ENCODE peak calls at places on chromosomes 12 and 14, in four cellular contexts. F is neural progenitor cell, M is PC-3, O is heart right ventricle. Q is an unnamed sample.

GRCh38 chr12:129049917-129050316 is 196.6 kb downstream of the GLT1D1 start:
- DNase-seq in F (peak), M (peak), O (no peak), Q (no peak)

GRCh38 chr12:22321620-22322019 is 12.9 kb downstream of the ST8SIA1 start:
- DNase-seq in F (peak), M (peak), O (no peak), Q (peak)

GRCh38 chr12:101642115-101643067 is 47.6 kb downstream of the MYBPC1 start:
- DNase-seq in F (peak), M (no peak), O (no peak), Q (peak)

GRCh38 chr12:111881712-111882111 is 39.7 kb downstream of the MAPKAPK5 start:
- DNase-seq in F (no peak), M (no peak), O (no peak), Q (no peak)

GRCh38 chr12:64752833-64753238 is 6.4 kb downstream of the GNS start:
- DNase-seq in F (no peak), M (peak), O (no peak), Q (no peak)

GRCh38 chr14:90697577-90698206 is 118.5 kb downstream of the TTC7B start:
- DNase-seq in F (peak), M (peak), O (peak), Q (peak)

GRCh38 chr12:51846911-51847829 is 1.3 kb downstream of the FIGNL2 start:
- DNase-seq in F (peak), M (no peak), O (peak), Q (no peak)

GRCh38 chr14:105495101-105495989 is 4.3 kb downstream of the TEDC1 start:
- DNase-seq in F (no peak), M (no peak), O (peak), Q (no peak)

GRCh38 chr14:55697358-55697985 is 117.5 kb downstream of the KTN1 start:
- DNase-seq in F (no peak), M (no peak), O (no peak), Q (no peak)

GRCh38 chr12:94795053-94795452 is 144.7 kb upstream of the TMCC3 start:
- DNase-seq in F (no peak), M (no peak), O (no peak), Q (no peak)

GRCh38 chr12:34598851-34599529 is 576.7 kb downstream of the ALG10 start:
- DNase-seq in F (no peak), M (no peak), O (peak), Q (no peak)

GRCh38 chr14:89165189-89165809 is 251.7 kb downstream of the FOXN3 start:
- DNase-seq in F (no peak), M (no peak), O (no peak), Q (no peak)

GRCh38 chr14:93002851-93003298 is 79.9 kb downstream of the CHGA start:
- DNase-seq in F (no peak), M (no peak), O (peak), Q (no peak)

GRCh38 chr12:131250028-131250950 is 296.6 kb downstream of the ADGRD1 start:
- DNase-seq in F (no peak), M (no peak), O (no peak), Q (no peak)

GRCh38 chr14:68312884-68313725 is 479.8 kb downstream of the ZFP36L1 start:
- DNase-seq in F (peak), M (no peak), O (no peak), Q (no peak)

GRCh38 chr14:44385906-44386305 is 121.2 kb downstream of the FSCB start:
- DNase-seq in F (no peak), M (no peak), O (no peak), Q (no peak)

GRCh38 chr14:105334383-105335230 is 20.1 kb downstream of the PACS2 start:
- DNase-seq in F (no peak), M (no peak), O (no peak), Q (peak)

GRCh38 chr14:91108941-91109611 is 4.8 kb upstream of the DGLUCY start:
- DNase-seq in F (no peak), M (peak), O (no peak), Q (peak)

GRCh38 chr14:105085766-105086165 is 20.5 kb upstream of the GPR132 start:
- DNase-seq in F (no peak), M (no peak), O (no peak), Q (no peak)

GRCh38 chr14:40074169-40074568 is 641.9 kb upstream of the FBXO33 start:
- DNase-seq in F (no peak), M (no peak), O (no peak), Q (no peak)

GRCh38 chr12:29818925-29819324 is 35.2 kb upstream of the TMTC1 start:
- DNase-seq in F (no peak), M (no peak), O (peak), Q (no peak)

GRCh38 chr14:104724407-104724980 is 465 bp downstream of the ADSS1 start:
- DNase-seq in F (no peak), M (no peak), O (peak), Q (no peak)

GRCh38 chr14:71011479-71011878 is 104.2 kb downstream of the PCNX1 start:
- DNase-seq in F (no peak), M (peak), O (no peak), Q (no peak)

GRCh38 chr14:52061380-52061779 is 7.5 kb downstream of the NID2 start:
- DNase-seq in F (no peak), M (no peak), O (peak), Q (no peak)

GRCh38 chr14:74402264-74403251 is 23.5 kb downstream of the SYNDIG1L start:
- DNase-seq in F (no peak), M (no peak), O (no peak), Q (no peak)
- H3K4me3 ChIP-seq in F (no peak), M (no peak), O (no peak), Q (no peak)

DNA sequence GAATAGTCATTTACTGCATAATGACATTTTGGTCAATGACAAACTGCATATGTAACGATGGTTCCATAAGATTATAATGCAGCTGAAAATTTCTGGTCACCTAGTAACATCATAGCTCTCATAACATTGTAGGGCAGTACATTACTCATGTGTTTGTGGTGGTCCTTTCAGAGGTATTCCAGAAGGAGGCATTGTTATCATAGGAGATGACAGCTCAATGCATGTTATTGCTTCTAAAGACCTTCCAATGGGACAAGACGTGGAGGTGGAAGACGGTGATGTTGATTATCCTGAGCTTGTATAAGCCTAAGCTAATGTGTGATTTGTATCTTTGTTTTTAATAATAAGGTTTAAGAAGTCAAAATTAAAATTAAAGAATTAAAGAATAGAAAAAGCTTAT is 43.8 kb upstream of the TSPAN11 start:
- DNase-seq in F (no peak), M (no peak), O (no peak), Q (no peak)
- TF ChIP-seq CTCF in F (no peak), M (no peak), O (peak), Q (no peak)

GRCh38 chr12:99984271-99985128 is at the start of gene ANKS1B:
- DNase-seq in F (peak), M (peak), O (peak), Q (peak)
- H3K4me3 ChIP-seq in F (peak), M (peak), O (peak), Q (peak)

GRCh38 chr14:25038044-25038668 is 11.8 kb downstream of the STXBP6 start:
- DNase-seq in F (no peak), M (no peak), O (no peak), Q (no peak)

GRCh38 chr14:25037032-25037431 is 12.9 kb downstream of the STXBP6 start:
- DNase-seq in F (no peak), M (no peak), O (no peak), Q (no peak)

GRCh38 chr14:25032092-25032784 is 17.7 kb downstream of the STXBP6 start:
- DNase-seq in F (no peak), M (no peak), O (no peak), Q (no peak)

GRCh38 chr14:25033358-25033757 is 16.6 kb downstream of the STXBP6 start:
- DNase-seq in F (no peak), M (no peak), O (no peak), Q (no peak)

DNA sequence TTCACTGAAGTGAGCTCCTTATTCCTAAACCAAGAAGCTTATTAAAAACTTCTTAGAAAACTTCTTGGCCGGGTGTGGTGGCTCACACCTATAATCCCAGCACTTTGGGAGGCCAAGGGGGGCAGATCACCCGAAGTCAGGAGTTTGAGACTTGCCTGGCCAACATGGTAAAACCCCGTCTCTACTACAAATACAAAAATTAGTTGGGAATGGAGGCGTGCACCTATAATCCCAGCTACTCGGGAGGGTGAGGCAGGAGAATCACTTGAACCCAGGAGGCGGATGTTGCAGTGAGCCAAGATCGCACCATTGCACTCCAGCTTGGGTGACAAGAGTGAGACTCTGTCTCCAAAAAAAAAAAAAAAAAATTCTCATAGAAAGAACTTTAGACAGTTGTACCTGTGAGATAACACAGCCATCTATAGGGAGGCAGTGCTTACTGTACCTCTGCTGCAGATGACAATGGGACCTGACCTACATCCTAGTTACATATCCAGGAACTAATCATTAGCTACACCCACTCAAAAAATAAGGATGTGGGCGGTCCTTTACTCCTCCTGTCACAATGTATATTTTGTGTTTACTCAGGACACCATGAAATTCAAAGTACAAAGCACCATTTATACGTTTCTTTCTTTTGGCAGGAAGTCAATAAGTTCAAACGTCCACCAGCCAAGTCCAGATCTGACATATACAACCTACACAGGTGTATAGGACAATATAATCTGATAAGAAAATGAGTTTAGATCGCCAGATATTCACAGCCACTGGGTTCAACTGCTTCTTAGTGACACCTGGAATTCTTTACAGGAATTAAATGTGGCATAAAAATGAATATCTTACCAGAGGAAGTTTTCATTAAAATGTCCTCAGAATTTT is 14.9 kb downstream of the STXBP6 start:
- DNase-seq in F (no peak), M (no peak), O (no peak), Q (no peak)
- TF ChIP-seq CTCF in F (no peak), M (no peak), O (no peak), Q (no peak)

DNA sequence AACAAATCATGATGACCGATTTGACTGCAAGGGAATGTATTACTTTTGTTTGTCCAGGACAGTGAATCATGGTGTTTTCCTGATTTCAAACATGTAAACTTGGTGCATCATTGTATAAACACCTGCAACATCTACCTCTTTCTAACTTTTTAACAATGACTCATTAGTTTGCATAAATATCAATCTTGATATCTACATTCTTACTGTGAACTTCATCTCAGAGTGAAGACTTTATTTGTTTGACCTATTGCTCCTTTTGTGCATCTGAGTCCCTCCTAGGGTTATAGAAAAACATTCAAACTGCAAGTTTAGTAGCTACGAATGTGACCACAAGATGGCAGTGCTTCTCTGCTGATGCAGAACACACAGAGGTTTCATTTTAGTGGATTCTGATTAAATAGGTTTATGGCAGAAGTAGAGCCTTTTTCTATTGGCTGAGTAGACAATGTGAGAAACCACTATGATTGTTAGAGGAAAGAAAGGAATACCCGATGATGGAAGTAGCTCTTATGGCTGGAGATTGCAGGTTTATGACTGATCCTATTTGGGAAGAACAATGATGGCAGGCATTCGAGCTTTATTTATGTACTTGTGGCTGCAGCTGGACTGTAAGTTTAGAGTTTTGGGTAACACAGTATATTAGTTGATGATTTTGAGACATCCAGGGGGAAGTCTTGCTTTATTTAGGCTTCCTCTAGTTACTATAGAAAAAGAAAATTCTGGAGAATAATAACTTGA is 244.2 kb upstream of the OR4E1 start:
- DNase-seq in F (peak), M (peak), O (no peak), Q (peak)
- H3K4me3 ChIP-seq in F (no peak), M (peak), O (no peak), Q (no peak)

GRCh38 chr14:100105357-100106169 is 40.3 kb downstream of the EVL start:
- DNase-seq in F (no peak), M (no peak), O (no peak), Q (no peak)

GRCh38 chr14:100106260-100106659 is 41.0 kb downstream of the EVL start:
- DNase-seq in F (no peak), M (no peak), O (no peak), Q (no peak)

GRCh38 chr14:100103261-100104005 is 38.2 kb downstream of the EVL start:
- DNase-seq in F (no peak), M (no peak), O (no peak), Q (no peak)

GRCh38 chr14:100104006-100104352 is 38.8 kb downstream of the EVL start:
- DNase-seq in F (no peak), M (no peak), O (no peak), Q (no peak)

DNA sequence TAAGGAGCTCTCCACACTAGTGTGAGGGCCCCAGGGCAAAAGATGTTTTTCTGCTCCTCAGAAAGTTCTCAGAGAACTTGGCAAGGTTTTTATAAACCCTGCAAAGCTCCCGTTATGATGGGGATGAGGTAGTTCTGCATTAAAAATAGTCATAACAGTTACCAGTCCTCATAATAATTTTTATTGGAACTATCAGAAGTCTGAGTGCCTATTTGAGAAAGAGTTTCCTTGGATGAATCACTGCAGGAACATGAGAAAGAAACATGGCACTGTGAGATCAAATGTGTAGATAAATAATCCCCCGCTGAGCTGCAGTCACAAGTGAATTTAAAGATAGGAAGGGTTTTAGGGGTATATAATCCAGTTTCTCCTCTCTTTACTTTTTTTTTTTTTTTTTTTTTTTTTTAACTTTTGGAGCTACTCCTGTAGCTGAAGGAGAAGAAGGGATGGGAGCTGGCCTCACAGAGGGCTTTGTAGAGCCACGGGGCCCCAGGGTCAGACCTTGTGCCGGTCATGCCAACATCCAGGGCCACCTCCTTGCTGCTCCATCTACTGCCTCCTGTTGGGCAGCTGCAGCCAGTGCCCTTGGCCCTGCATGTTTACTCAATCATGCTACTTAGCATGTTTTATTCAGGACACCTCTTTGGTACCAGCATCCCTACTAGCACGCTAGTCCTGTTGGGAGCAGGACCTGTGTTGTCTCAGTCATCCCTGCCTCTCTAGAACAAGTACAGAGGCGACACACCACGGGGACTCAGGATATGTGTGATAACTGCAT is 39.5 kb downstream of the EVL start:
- DNase-seq in F (no peak), M (peak), O (no peak), Q (no peak)
- TF ChIP-seq CTCF in F (peak), M (no peak), O (no peak), Q (no peak)

DNA sequence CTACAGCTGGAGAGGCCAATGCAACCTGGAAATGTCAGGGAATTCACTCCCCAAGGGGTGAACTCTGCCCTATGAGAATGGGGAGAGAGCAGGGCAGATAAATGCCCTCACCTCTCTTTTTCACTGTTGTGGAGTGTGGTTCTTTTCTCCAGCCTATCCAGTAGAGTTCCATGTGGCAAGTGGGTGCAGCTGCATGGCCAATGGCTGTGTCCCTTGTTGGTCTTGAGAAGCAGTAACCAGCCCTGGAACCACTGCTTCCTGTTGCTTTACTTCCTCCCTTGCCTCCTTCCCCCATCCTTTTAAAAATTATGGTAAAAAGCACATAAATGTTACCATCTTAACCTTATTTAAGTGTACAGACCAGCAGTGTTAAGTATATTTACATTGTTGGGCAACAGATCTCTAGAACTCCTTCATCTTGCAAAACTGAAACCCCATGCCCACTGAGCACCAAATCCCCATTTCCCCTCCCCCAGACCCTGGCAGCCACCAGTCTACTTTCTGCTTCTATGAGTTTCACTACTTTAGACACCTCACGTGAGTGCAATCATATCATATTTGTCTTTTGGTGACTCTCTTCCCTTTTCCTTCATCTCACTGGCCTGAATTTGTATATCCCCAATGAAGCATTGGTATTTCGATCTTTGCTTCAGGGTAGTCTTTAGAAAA is 77.0 kb upstream of the GRIP1 start:
- DNase-seq in F (no peak), M (no peak), O (no peak), Q (no peak)
- H3K4me3 ChIP-seq in F (no peak), M (no peak), O (no peak), Q (no peak)

DNA sequence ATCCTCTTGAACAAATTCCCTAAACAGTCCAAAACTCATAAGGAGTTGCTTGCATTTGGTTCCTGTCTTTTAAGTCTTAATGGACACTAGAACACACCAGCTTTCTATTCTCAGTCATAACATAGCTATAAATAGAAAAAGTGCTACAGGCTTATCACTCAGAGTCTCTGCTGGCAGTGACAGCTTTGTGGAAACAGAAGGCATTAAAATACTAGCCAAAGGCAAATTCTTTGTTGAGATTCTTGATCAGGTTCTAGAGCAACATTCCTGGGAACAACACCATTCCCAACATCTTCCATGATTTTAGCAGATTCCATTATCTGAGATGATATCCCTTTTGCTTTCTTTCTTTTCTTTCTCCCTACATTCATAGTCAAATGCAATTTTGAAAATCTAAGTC is 207.7 kb upstream of the PLEKHG7 start:
- DNase-seq in F (no peak), M (no peak), O (no peak), Q (no peak)
- TF ChIP-seq CTCF in F (no peak), M (no peak), O (no peak), Q (no peak)

DNA sequence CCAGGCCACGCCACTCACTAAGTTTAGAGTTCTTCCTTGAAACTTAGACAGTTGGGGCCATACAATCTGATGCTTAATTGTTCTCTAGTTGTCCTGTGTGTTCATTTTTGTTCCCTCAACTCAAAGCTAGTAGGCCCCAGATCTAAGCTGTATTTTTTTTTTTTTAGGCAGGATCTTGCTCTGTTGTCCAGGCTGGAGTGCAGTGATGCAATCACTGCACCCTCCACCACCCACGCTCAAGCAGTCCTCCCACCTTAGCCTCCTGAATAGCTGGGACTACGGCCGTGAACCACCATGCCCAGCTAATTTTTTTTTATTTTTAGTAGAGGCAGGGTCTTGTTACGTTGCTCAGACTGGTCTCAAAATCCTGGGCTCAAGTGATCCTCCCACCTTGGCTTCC is 7.5 kb downstream of the TNFRSF1A start:
- DNase-seq in F (no peak), M (no peak), O (no peak), Q (no peak)
- H3K4me3 ChIP-seq in F (no peak), M (no peak), O (no peak), Q (no peak)